ENCODE peak calls at places on chromosomes 12 and 14, in nine cellular contexts. W is K562, D is stomach, O is HepG2, F is HCT116, N is GM23338, U is breast epithelium, R is Panc1, A is endothelial cell of umbilical vein. T is an unnamed sample.

GRCh38 chr12:91492648-91493047 is 310.0 kb upstream of the DCN start:
- DNase-seq in W (no peak), D (no peak), O (no peak), F (no peak), N (no peak), U (no peak), R (no peak), A (peak; percentile 52), T (no peak)

GRCh38 chr14:52694761-52695480 is 437 bp downstream of the ERO1A start:
- DNase-seq in W (peak; percentile 11), D (peak; percentile 64), O (peak; percentile 25), F (no peak), N (peak; percentile 56), U (no peak), R (no peak), A (peak; percentile 65), T (no peak)

GRCh38 chr14:94632305-94632590 is 20.1 kb downstream of the SERPINA3 start:
- DNase-seq in W (no peak), D (no peak), O (no peak), F (no peak), N (no peak), U (no peak), R (no peak), A (no peak), T (peak; percentile 43)

GRCh38 chr12:40446385-40446784 is 221.6 kb downstream of the LRRK2 start:
- DNase-seq in W (peak; percentile 32), D (no peak), O (peak; percentile 12), F (peak; percentile 3), N (peak; percentile 52), U (no peak), R (no peak), A (peak; percentile 13), T (no peak)

GRCh38 chr14:24665440-24665991 is 31.5 kb upstream of the GZMB start:
- DNase-seq in W (no peak), D (no peak), O (no peak), F (no peak), N (no peak), U (no peak), R (no peak), A (no peak), T (no peak)

GRCh38 chr14:72883963-72884362 is 9.9 kb downstream of the DPF3 start:
- DNase-seq in W (no peak), D (no peak), O (no peak), F (no peak), N (peak; percentile 28), U (no peak), R (no peak), A (peak; percentile 91), T (no peak)

GRCh38 chr14:22981090-22982012 is 1.0 kb downstream of the AJUBA start:
- DNase-seq in W (no peak), D (no peak), O (no peak), F (no peak), N (peak; percentile 44), U (no peak), R (no peak), A (peak; percentile 45), T (peak; percentile 88)

GRCh38 chr12:106118-106561 is 39.6 kb downstream of the IQSEC3 start:
- DNase-seq in W (peak; percentile 19), D (no peak), O (peak; percentile 17), F (peak; percentile 7), N (peak; percentile 77), U (no peak), R (no peak), A (no peak), T (no peak)

GRCh38 chr12:110039085-110039807 is 9.1 kb downstream of the C12orf76 start:
- DNase-seq in W (no peak), D (peak; percentile 43), O (peak; percentile 99), F (no peak), N (peak; percentile 27), U (peak; percentile 40), R (peak; percentile 93), A (peak; percentile 74), T (no peak)

GRCh38 chr14:30974628-30975027 is 50.8 kb upstream of the AP4S1 start:
- DNase-seq in W (no peak), D (no peak), O (no peak), F (no peak), N (no peak), U (no peak), R (peak; percentile 58), A (peak; percentile 32), T (no peak)

GRCh38 chr12:1099158-1099557 is 108.1 kb downstream of the ERC1 start:
- DNase-seq in W (no peak), D (no peak), O (no peak), F (no peak), N (no peak), U (no peak), R (no peak), A (no peak), T (no peak)

GRCh38 chr14:89317051-89317691 is 99.9 kb downstream of the FOXN3 start:
- DNase-seq in W (no peak), D (no peak), O (no peak), F (no peak), N (no peak), U (no peak), R (no peak), A (no peak), T (no peak)

GRCh38 chr12:81800298-81801148 is 41.4 kb upstream of the PPFIA2 start:
- DNase-seq in W (no peak), D (no peak), O (no peak), F (no peak), N (peak; percentile 49), U (peak; percentile 31), R (no peak), A (no peak), T (no peak)

DNA sequence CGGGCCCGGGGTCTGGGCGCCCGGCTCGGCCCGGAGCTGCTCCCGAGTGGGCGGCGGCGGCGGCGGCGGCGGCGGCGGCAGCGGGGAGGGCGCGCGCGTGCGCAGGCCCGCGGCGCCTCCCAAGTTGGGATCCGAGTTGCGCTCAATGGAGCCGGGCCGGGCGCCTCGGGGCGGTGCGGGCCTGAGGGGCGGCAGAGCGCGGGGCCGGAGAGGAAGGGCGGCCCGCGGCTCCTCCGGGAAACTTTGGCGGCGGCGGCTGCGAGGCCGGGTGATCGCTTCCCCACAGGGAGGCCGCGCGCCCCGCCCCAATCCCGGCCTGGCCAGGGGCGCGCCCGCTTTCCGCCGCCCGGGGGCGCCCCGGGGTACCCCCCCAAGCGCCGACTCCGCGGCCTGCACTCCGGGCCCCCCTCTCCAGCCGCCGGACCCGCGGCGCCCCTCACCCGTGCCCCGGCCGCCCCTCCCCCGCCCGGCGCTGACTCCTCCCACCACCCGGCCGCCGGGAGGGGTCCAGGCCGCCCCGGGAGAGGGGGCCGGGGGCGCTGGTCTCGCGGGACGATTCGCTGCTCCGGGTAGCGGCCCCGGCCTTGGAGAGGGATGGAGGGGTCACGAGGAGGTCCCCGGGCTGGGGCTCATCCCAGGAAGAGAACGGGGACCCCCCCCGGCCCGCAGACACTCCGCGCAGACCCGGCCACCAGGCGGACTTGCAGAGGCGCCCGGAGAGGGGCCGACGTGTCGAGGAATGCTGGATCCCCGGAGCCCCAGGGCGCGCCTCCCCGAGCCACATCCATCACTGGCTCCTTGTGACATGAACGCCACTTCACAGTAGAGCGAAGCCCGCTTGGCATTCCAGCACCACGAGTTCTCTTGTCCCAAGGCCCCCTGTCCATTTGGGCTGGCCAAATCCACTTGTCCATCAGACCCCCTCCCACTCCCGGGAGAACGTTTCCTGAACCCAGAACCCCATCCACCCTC is at the start of gene RILPL1:
- DNase-seq in W (peak; percentile 94), D (peak; percentile 41), O (peak; percentile 58), F (no peak), N (peak; percentile 71), U (no peak), R (no peak), A (peak; percentile 50), T (peak; percentile 94)
- TF ChIP-seq CTCF in W (peak; percentile 71), D (no peak), O (peak; percentile 2), F (no peak), N (no peak), U (peak; percentile 38), R (peak; percentile 80), A (peak; percentile 9), T (peak; percentile 44)

DNA sequence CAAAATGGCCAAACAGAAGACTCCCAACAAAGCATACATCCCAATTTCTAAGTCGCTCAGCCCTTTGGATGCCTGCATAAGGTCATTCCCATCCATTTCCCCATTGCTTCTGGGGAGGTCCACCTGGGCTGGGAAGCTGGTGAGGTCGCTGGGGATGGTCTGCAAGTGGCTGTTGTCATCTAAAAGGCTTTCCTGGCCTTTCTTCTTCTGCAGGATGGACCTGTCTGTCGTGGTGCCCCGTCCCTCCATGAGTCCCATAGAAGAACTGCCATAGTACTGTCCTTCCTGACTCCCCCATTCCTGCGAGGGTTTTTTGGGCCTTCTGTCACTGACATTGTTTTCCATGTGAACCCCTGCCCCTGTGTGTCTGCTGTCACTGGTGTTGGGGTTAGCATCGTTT is 221.1 kb downstream of the GLT1D1 start:
- DNase-seq in W (no peak), D (no peak), O (no peak), F (no peak), N (no peak), U (no peak), R (no peak), A (no peak), T (no peak)
- TF ChIP-seq POLR2AphosphoS5 in W (no peak), D (no peak), O (no peak), F (no peak), N (no peak), U (no peak), R (no peak), A (no peak), T (no peak)

DNA sequence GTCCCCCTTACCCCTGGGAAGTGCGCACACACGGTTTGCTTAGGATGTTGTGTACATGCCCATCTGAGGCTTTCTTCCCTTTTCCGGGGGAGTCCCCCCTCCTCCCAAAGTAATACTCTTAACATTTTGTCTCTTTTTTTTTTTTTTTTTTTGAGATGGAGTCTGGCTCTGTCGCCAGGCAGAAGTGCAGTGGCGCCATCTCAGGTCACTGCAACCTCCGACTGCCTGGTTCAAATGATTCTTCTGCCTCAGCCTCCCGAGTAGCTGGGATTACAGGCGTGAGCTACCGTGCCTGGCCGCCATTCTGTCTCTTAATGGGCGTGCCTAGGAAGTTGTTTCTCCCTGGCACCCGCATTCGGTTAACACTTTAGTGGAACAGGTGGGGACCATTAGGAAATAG is 4.5 kb upstream of the GMFB start:
- DNase-seq in W (no peak), D (no peak), O (no peak), F (no peak), N (peak; percentile 68), U (no peak), R (no peak), A (no peak), T (no peak)
- H3K36me3 ChIP-seq in W (no peaks in the 10 kb centered on the region), D (no peaks in the 10 kb centered on the region), O (no peaks in the 10 kb centered on the region), F (no peaks in the 10 kb centered on the region), N (no peaks in the 10 kb centered on the region), U (no peaks in the 10 kb centered on the region), R (no peaks in the 10 kb centered on the region), A (no peaks in the 10 kb centered on the region), T (no peaks in the 10 kb centered on the region)

DNA sequence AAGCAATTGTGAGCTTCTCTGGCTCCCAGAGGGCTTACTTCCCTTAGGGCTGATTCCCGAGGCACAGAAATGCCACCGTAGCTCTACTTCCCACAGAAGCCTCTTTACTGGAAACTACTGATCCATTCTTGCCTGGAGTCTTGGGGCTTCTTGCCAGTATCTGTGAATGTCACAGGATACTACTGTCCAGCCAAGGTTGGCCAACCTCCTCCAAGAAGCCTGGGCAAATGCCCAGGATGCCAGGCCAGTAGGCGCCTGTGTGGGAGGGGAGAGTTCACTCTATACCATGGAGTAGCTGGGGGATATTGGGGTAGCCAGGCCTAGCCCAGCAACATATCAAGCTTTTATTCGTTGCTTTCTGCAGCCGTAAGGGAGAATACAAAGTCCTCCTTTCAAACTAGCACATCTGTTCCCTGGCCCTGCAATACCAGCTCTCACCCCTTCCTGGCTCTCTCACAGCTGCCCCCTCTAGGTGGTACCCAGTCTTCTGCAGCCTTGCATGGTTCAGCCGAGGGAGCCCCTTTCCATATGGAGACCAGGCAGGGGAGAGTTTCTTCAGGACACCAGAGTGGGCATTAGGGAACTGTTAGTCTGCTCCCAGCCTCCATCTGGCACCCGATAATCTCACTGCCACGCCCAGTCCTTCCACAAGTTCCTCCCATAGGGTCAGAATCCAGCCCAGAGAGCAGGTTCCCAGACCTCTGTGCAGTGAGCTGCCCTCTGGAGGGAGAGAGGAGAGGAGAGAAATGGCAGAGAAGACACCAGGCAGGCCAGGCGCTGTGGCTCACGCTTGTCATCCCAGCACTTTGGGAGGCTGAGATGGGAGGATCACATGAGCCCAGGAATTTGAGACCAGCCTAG is 24.3 kb upstream of the PLEK2 start:
- DNase-seq in W (no peak), D (no peak), O (peak; percentile 16), F (no peak), N (peak; percentile 58), U (peak; percentile 43), R (no peak), A (no peak), T (no peak)
- TF ChIP-seq CTCF in W (no peak), D (no peak), O (peak; percentile 45), F (peak; percentile 21), N (peak; percentile 35), U (no peak), R (no peak), A (no peak), T (no peak)